ENCODE peak calls at places on chromosomes 1 and 21, in four cellular contexts. S is Peyer's patch, H is brain microvascular endothelial cell, G is ovary. Y is an unnamed sample.
A peak's percentile ranks its signal among the peaks of the same experiment; 100 is the strongest.

GRCh38 chr1:91550961-91551360 is 50.3 kb downstream of the CDC7 start:
- DNase-seq in S (no peak), H (no peak), G (no peak), Y (no peak)

GRCh38 chr1:89550995-89551394 is 26.4 kb downstream of the LRRC8B start:
- DNase-seq in S (no peak), H (no peak), G (no peak), Y (no peak)

GRCh38 chr1:164559342-164560070 is 522 bp downstream of the PBX1 start:
- DNase-seq in S (no peak), H (no peak), G (peak; percentile 65), Y (peak; percentile 71)

GRCh38 chr1:42167611-42168396 is 3.3 kb upstream of the GUCA2A start:
- DNase-seq in S (no peak), H (no peak), G (no peak), Y (no peak)

GRCh38 chr1:229102741-229103480 is 168.0 kb upstream of the RAB4A start:
- DNase-seq in S (no peak), H (no peak), G (no peak), Y (no peak)

GRCh38 chr1:167454304-167454928 is 63.9 kb downstream of the CD247 start:
- DNase-seq in S (no peak), H (no peak), G (no peak), Y (no peak)

GRCh38 chr1:227805606-227806197 is 9.8 kb upstream of the PRSS38 start:
- DNase-seq in S (no peak), H (peak; percentile 66), G (no peak), Y (no peak)

GRCh38 chr21:24290151-24290833 is 1317.0 kb downstream of the MRPL39 start:
- DNase-seq in S (no peak), H (no peak), G (no peak), Y (no peak)

GRCh38 chr1:153779781-153780541 is 4.8 kb downstream of the SLC27A3 start:
- DNase-seq in S (no peak), H (no peak), G (peak; percentile 58), Y (no peak)

GRCh38 chr1:52727114-52727586 is 897 bp downstream of the ZYG11B start:
- DNase-seq in S (no peak), H (no peak), G (no peak), Y (no peak)

GRCh38 chr1:66801176-66801575 is at the start of gene INSL5:
- DNase-seq in S (no peak), H (no peak), G (no peak), Y (no peak)

GRCh38 chr21:46374761-46375389 is 50.9 kb downstream of the PCNT start:
- DNase-seq in S (no peak), H (no peak), G (no peak), Y (no peak)

GRCh38 chr1:66271216-66271903 is 262.6 kb upstream of the SGIP1 start:
- DNase-seq in S (peak; percentile 41), H (peak; percentile 99), G (peak; percentile 82), Y (peak; percentile 87)

GRCh38 chr1:162625624-162626023 is 6.6 kb upstream of the DDR2 start:
- DNase-seq in S (no peak), H (no peak), G (no peak), Y (no peak)

GRCh38 chr21:30329203-30329868 is 8.2 kb downstream of the KRTAP27-1 start:
- DNase-seq in S (no peak), H (peak; percentile 19), G (no peak), Y (no peak)

GRCh38 chr1:110746644-110747259 is 72.0 kb upstream of the KCNA3 start:
- DNase-seq in S (peak; percentile 19), H (peak; percentile 28), G (peak; percentile 26), Y (no peak)

GRCh38 chr1:4422496-4423289 is 231.7 kb upstream of the AJAP1 start:
- DNase-seq in S (no peak), H (peak; percentile 34), G (no peak), Y (no peak)

GRCh38 chr1:200346744-200347143 is 63.1 kb downstream of the ZNF281 start:
- DNase-seq in S (no peak), H (no peak), G (no peak), Y (no peak)

GRCh38 chr1:234533975-234534876 is 55.2 kb upstream of the TARBP1 start:
- DNase-seq in S (peak; percentile 56), H (peak; percentile 96), G (peak; percentile 99), Y (peak; percentile 99)

GRCh38 chr1:62728963-62729362 is 40.8 kb upstream of the DOCK7 start:
- DNase-seq in S (no peak), H (no peak), G (no peak), Y (no peak)

GRCh38 chr1:177627148-177627910 is 342.5 kb downstream of the SEC16B start:
- DNase-seq in S (no peak), H (no peak), G (no peak), Y (no peak)

GRCh38 chr1:105686874-105687690 is 1369.4 kb upstream of the PRMT6 start:
- DNase-seq in S (no peak), H (no peak), G (no peak), Y (no peak)

GRCh38 chr1:245222931-245223330 is 68.1 kb downstream of the KIF26B start:
- DNase-seq in S (no peak), H (no peak), G (no peak), Y (no peak)

GRCh38 chr1:5111581-5111980 is 457.2 kb downstream of the AJAP1 start:
- DNase-seq in S (no peak), H (no peak), G (no peak), Y (no peak)

GRCh38 chr1:40848530-40849189 is 13.5 kb downstream of the CITED4 start:
- DNase-seq in S (no peak), H (peak; percentile 62), G (peak; percentile 58), Y (peak; percentile 62)

GRCh38 chr1:36306210-36306901 is at the start of gene SH3D21:
- DNase-seq in S (peak; percentile 48), H (no peak), G (peak; percentile 51), Y (peak; percentile 53)

GRCh38 chr1:51063121-51063520 is 38.9 kb upstream of the C1orf185 start:
- DNase-seq in S (no peak), H (peak; percentile 90), G (no peak), Y (no peak)

GRCh38 chr21:43818685-43819084 is 29.3 kb downstream of the RRP1 start:
- DNase-seq in S (no peak), H (no peak), G (no peak), Y (no peak)

GRCh38 chr1:118788372-118788955 is 199.7 kb downstream of the TBX15 start:
- DNase-seq in S (no peak), H (peak; percentile 91), G (no peak), Y (no peak)

GRCh38 chr1:229629251-229629650 is 3.2 kb downstream of the URB2 start:
- DNase-seq in S (no peak), H (peak; percentile 72), G (no peak), Y (no peak)

GRCh38 chr1:40630488-40631223 is 34.8 kb downstream of the RIMS3 start:
- DNase-seq in S (no peak), H (peak; percentile 38), G (no peak), Y (no peak)

DNA sequence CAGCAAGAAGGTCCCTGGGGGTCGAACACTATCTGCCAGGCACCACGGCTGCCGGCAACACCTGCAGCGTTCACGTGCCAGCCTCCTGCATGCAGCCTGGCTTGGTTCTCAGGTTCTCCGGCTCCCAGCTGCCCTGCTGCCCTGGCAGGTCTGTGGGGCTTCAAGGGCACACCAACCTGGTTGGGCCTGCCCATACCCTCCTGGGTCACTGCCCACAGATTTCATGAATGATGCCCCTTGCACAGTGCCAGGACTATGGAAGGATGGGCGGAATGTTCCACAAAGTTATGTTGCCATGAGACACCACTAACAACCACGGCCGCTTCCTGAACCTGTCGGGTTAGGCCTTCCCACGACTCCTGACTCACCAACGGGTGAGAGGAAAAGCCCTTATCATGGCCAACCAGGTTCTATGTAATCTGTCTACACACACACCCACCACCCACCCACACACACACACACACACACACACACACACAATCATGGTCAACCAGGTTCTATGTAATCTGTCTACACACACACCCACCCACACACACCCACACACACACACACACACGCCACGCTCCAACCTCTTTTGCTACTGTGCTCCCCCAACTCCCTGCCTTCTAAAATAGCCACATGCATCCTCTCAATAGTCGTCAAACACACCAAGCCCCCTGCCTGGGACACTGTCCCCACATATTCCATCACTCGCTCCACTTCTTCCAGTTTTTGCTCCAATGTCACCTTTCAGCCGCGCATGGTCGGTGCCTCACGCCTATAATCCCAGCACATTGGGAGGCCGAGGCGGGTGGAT is 32.2 kb downstream of the HSPG2 start:
- DNase-seq in S (no peak), H (peak; percentile 98), G (no peak), Y (peak; percentile 73)
- H3K27ac ChIP-seq in S (peak overlapping the region; percentile 72), H (peak overlapping the region; percentile 77), G (no peak overlapping the region), Y (peak overlapping the region; percentile 96)

GRCh38 chr1:243713470-243714186 is 136.4 kb downstream of the AKT3 start:
- DNase-seq in S (no peak), H (no peak), G (peak; percentile 34), Y (no peak)
- H3K27ac ChIP-seq in S (no peak overlapping the region), H (no peak overlapping the region), G (no peak overlapping the region), Y (no peak overlapping the region)

GRCh38 chr1:46134660-46135331 is 2.4 kb upstream of the PIK3R3 start:
- DNase-seq in S (no peak), H (peak; percentile 34), G (no peak), Y (no peak)
- H3K27ac ChIP-seq in S (no peak overlapping the region), H (no peak overlapping the region), G (no peak overlapping the region), Y (peak overlapping the region; percentile 91)

DNA sequence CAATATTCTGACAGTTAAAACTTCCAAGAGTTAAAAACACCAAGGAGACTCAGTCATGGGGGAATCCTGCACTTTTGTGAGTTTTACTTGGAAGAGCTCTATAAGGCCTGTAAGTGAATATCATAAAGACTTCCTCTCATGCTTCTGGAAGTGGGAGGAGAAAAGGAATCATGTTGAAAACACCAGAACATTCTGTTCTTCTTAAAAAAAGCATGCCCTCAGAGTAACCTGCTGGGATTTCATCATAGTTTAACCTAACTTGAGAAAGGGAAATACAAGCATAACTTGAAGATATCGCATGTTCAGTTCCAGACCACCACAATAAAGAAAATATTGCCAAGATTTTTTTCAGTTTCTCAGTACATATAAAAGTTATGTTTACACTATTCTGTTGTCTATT is 51.9 kb downstream of the COL11A1 start:
- DNase-seq in S (no peak), H (peak; percentile 28), G (no peak), Y (no peak)
- H3K27ac ChIP-seq in S (no peak overlapping the region), H (peak overlapping the region; percentile 42), G (no peak overlapping the region), Y (no peak overlapping the region)